ENCODE peak calls at places on chromosome 11, in six cellular contexts. G, W, J, F, E and V are unnamed samples.

GRCh38 chr11:113161671-113162589 is 152.5 kb upstream of the TTC12 start:
- DNase-seq in F (peak; percentile 35), G (no peak), W (no peak), J (no peak), E (no peak), V (no peak)

GRCh38 chr11:14425621-14426020 is 66.6 kb upstream of the RRAS2 start:
- DNase-seq in E (no peak), W (no peak), J (no peak), G (no peak), F (no peak), V (no peak)

GRCh38 chr11:113387605-113388211 is at the start of gene ANKK1:
- DNase-seq in G (no peak), E (no peak), W (no peak), F (no peak), J (no peak), V (no peak)

GRCh38 chr11:126175261-126175885 is 36.1 kb downstream of the RPUSD4 start:
- DNase-seq in W (no peak), E (peak; percentile 71), J (no peak), G (peak; percentile 65), F (no peak), V (peak; percentile 69)

GRCh38 chr11:15819679-15820286 is 536.6 kb downstream of the SOX6 start:
- DNase-seq in E (peak; percentile 87), J (no peak), G (peak; percentile 53), W (no peak), F (no peak), V (peak; percentile 31)

GRCh38 chr11:96158126-96158525 is 184.9 kb downstream of the MAML2 start:
- DNase-seq in J (no peak), W (no peak), G (no peak), E (no peak), F (no peak), V (no peak)

GRCh38 chr11:111819161-111820058 is 52.0 kb downstream of the ALG9 start:
- DNase-seq in E (peak; percentile 68), F (no peak), J (no peak), G (peak; percentile 87), W (no peak), V (peak; percentile 92)

GRCh38 chr11:86781546-86781945 is 18.8 kb upstream of the PRSS23 start:
- DNase-seq in G (no peak), F (no peak), W (no peak), J (no peak), E (no peak), V (no peak)

GRCh38 chr11:12195773-12196172 is 85.4 kb downstream of the MICAL2 start:
- DNase-seq in F (no peak), W (no peak), G (no peak), J (peak; percentile 34), E (no peak), V (no peak)